ENCODE peak calls at places on chromosomes 13 and 19, in nine cellular contexts. Y, T, A, F, I, U, H, X and R are unnamed samples.

GRCh38 chr13:84684048-84684662 is 801.9 kb upstream of the SLITRK1 start:
- DNase-seq in F (no peak), U (no peak), A (peak; percentile 34), T (no peak), Y (no peak), I (no peak), X (no peak), H (no peak), R (no peak)

GRCh38 chr13:107124730-107125129 is 556.8 kb upstream of the ARGLU1 start:
- DNase-seq in A (no peak), H (no peak), X (no peak), U (no peak), T (no peak), F (no peak), Y (no peak), I (no peak), R (no peak)

GRCh38 chr19:4970558-4971423 is 1.9 kb downstream of the KDM4B start:
- DNase-seq in I (peak; percentile 40), H (no peak), T (no peak), X (no peak), U (peak; percentile 65), F (no peak), Y (no peak), A (peak; percentile 44), R (peak; percentile 26)

GRCh38 chr13:41941174-41941573 is 19.7 kb downstream of the VWA8 start:
- DNase-seq in U (no peak), Y (no peak), I (no peak), F (no peak), X (no peak), H (no peak), A (no peak), T (no peak), R (peak; percentile 32)

GRCh38 chr19:10389863-10390262 is 9.5 kb upstream of the TYK2 start:
- DNase-seq in T (no peak), U (peak; percentile 37), H (no peak), I (no peak), F (no peak), A (no peak), Y (peak; percentile 76), X (no peak), R (no peak)

GRCh38 chr13:61989984-61990383 is 574.3 kb upstream of the PCDH20 start:
- DNase-seq in A (no peak), F (no peak), T (no peak), H (no peak), Y (no peak), I (no peak), U (no peak), X (no peak), R (no peak)

GRCh38 chr19:41998246-41999020 is 4.4 kb upstream of the ATP1A3 start:
- DNase-seq in Y (peak; percentile 27), A (no peak), I (no peak), F (no peak), U (peak; percentile 92), H (no peak), T (peak; percentile 42), X (peak; percentile 49), R (peak; percentile 45)

GRCh38 chr13:98988277-98988676 is 10.4 kb upstream of the DOCK9 start:
- DNase-seq in I (no peak), H (no peak), Y (no peak), U (no peak), A (no peak), T (no peak), F (no peak), X (no peak), R (no peak)

GRCh38 chr19:53147645-53148044 is 11.2 kb downstream of the ZNF347 start:
- DNase-seq in Y (no peak), F (no peak), H (no peak), X (no peak), U (no peak), I (no peak), A (no peak), T (no peak), R (no peak)

GRCh38 chr19:5578094-5578846 is 10.5 kb upstream of the TINCR start:
- DNase-seq in X (peak; percentile 59), H (peak; percentile 58), A (peak; percentile 35), I (peak; percentile 69), U (peak; percentile 85), T (peak; percentile 57), Y (peak; percentile 70), F (peak; percentile 53), R (peak; percentile 56)

GRCh38 chr13:31870511-31870910 is 131.2 kb downstream of the RXFP2 start:
- DNase-seq in Y (no peak), H (no peak), T (no peak), U (no peak), A (peak; percentile 14), X (no peak), I (no peak), F (no peak), R (no peak)

GRCh38 chr13:75480691-75481175 is 1.2 kb downstream of the TBC1D4 start:
- DNase-seq in X (peak; percentile 72), H (peak; percentile 42), U (peak; percentile 65), I (peak; percentile 79), T (peak; percentile 55), Y (peak; percentile 54), A (peak; percentile 86), F (peak; percentile 31), R (peak; percentile 56)

GRCh38 chr13:112532837-112533745 is 54.9 kb downstream of the TUBGCP3 start:
- DNase-seq in A (no peak), Y (peak; percentile 24), H (no peak), I (no peak), F (no peak), T (no peak), U (no peak), X (no peak), R (peak; percentile 8)

GRCh38 chr19:3543150-3544053 is 4.4 kb downstream of the TEKTIP1 start:
- DNase-seq in A (no peak), H (no peak), U (no peak), Y (no peak), T (no peak), I (no peak), F (no peak), X (no peak), R (no peak)

GRCh38 chr19:15623711-15624318 is 8.8 kb downstream of the CYP4F8 start:
- DNase-seq in X (no peak), U (no peak), Y (peak; percentile 48), I (no peak), H (no peak), T (no peak), F (no peak), A (no peak), R (no peak)

GRCh38 chr13:99944606-99945005 is 27.0 kb downstream of the ZIC5 start:
- DNase-seq in H (no peak), F (no peak), Y (no peak), T (no peak), A (no peak), X (no peak), U (no peak), I (no peak), R (no peak)

GRCh38 chr13:75843033-75843432 is 206.9 kb downstream of the LMO7 start:
- DNase-seq in U (no peak), T (no peak), A (no peak), F (no peak), H (no peak), X (no peak), Y (no peak), I (no peak), R (no peak)

GRCh38 chr19:6800991-6801396 is 28.5 kb downstream of the VAV1 start:
- DNase-seq in T (peak; percentile 82), H (no peak), I (no peak), Y (no peak), X (peak; percentile 77), F (no peak), A (peak; percentile 81), U (no peak), R (peak; percentile 62)

GRCh38 chr13:64928704-64929499 is 2301.2 kb downstream of the PCDH9 start:
- DNase-seq in F (no peak), T (peak; percentile 51), A (peak; percentile 69), X (peak; percentile 34), H (no peak), Y (no peak), U (no peak), I (no peak), R (no peak)

GRCh38 chr19:14183741-14184395 is 22.1 kb downstream of the ADGRL1 start:
- DNase-seq in U (no peak), F (no peak), H (no peak), A (no peak), I (no peak), T (no peak), Y (no peak), X (no peak), R (no peak)
- TF ChIP-seq CTCF in U (no peak), F (no peak), H (no peak), A (no peak), I (no peak), T (no peak), Y (no peak), X (no peak), R (no peak)

GRCh38 chr19:14030997-14031718 is 404 bp upstream of the IL27RA start:
- DNase-seq in U (no peak), Y (no peak), X (no peak), I (no peak), A (no peak), T (no peak), H (no peak), F (no peak), R (no peak)
- H3K4me3 ChIP-seq in U (peak overlapping the region; percentile 74), Y (peak overlapping the region; percentile 69), X (peak overlapping the region; percentile 88), I (peak overlapping the region; percentile 37), A (peak overlapping the region; percentile 66), T (peak overlapping the region; percentile 68), H (peak overlapping the region; percentile 38), F (peak overlapping the region; percentile 31), R (peak overlapping the region; percentile 57)

DNA sequence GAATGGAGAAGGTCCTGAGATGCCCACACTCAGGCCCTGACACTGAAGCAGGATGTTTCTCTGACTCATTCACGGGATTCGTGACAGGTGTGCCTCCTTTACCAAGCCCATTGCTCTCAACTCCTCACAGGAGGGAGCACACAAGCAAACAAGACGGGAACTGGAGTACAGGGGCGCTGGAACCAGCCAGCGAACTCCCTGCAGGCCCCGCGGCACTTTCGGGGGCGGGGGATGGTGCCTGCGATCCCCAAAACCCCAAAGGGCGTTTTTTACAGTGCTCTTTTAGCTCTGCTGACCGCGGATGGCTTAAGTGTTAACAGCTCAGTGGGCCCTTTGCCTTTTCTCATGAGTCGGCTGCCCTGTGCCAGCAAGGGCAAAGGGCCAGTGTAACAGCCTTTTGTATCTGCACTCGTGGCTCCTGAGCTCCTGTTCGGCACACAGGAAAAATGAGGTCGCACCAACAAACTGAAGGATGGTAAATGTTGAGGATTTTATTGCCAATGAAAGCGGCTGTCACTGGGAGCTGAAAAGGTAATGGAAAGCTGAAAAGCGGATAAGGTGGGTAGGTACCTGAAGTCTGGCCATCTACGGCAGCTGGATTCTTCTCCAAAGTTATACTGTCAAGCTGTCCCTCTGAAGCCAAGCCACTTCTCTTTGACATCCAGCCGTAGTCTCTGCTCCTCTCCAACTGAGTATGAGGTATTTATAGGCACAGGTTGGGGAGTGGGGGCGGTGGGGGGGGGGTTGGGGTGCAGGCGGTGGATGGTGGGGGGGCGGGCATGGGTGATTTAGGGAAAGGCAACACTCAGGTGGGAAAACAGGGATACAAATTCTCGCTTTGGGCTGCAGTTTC is 65.0 kb upstream of the TRPC4 start:
- DNase-seq in U (peak; percentile 2), T (no peak), X (no peak), F (no peak), Y (no peak), H (no peak), I (no peak), A (no peak), R (no peak)
- TF ChIP-seq CTCF in U (no peak), T (no peak), X (no peak), F (no peak), Y (no peak), H (no peak), I (no peak), A (no peak), R (no peak)

DNA sequence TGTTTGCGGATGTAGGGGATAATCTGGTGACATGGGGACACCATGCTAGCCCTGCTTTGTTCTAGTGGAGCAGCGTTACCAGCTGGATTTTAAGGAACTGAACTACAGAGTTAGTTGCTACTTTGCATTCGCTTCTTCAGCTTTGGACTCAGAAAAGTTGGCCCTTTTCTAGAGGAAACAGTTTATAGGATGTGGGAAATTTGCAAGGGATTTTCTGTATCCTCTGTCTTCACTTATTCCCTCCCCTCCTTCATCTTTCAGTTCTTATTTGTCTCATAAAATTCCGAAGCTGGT is 2.1 kb downstream of the GATAD2A start:
- DNase-seq in A (no peak), F (no peak), I (no peak), U (peak; percentile 38), T (no peak), H (no peak), X (no peak), Y (no peak), R (no peak)
- H3K4me3 ChIP-seq in A (no peak overlapping the region), F (peak overlapping the region; percentile 97), I (peak overlapping the region; percentile 49), U (peak overlapping the region; percentile 93), T (peak overlapping the region; percentile 78), H (no peak overlapping the region), X (peak overlapping the region; percentile 92), Y (peak overlapping the region; percentile 91), R (no peak overlapping the region)